ENCODE peak calls at places on chromosome 11, in seven cellular contexts. I is fibroblast of lung; S is fibroblast of mammary gland; H is effector CD4-positive, alpha-beta T cell; B is HFFc6; J is CD8-positive, alpha-beta memory T cell; U is sciatic nerve. K is an unnamed sample.

GRCh38 chr11:86811637-86812321 is 11.4 kb downstream of the PRSS23 start:
- DNase-seq in I (peak; percentile 81), S (peak; percentile 79), H (no peak), B (peak; percentile 69), J (no peak), U (no peak), K (no peak)

GRCh38 chr11:9574806-9575530 is 1.5 kb downstream of the WEE1 start:
- DNase-seq in I (peak; percentile 85), S (peak; percentile 84), H (no peak), B (peak; percentile 87), J (no peak), U (peak; percentile 65), K (peak; percentile 74)

GRCh38 chr11:29324328-29324727 is 692.5 kb downstream of the KCNA4 start:
- DNase-seq in I (no peak), S (no peak), H (no peak), B (no peak), J (no peak), U (no peak), K (no peak)

GRCh38 chr11:106983251-106983650 is 35.0 kb downstream of the GUCY1A2 start:
- DNase-seq in I (no peak), S (no peak), H (no peak), B (no peak), J (no peak), U (no peak), K (no peak)

GRCh38 chr11:89433278-89433677 is 57.9 kb downstream of the NOX4 start:
- DNase-seq in I (no peak), S (no peak), H (no peak), B (no peak), J (no peak), U (no peak), K (no peak)

GRCh38 chr11:125263268-125263790 is 98.8 kb downstream of the PKNOX2 start:
- DNase-seq in I (peak; percentile 100), S (peak; percentile 91), H (no peak), B (peak; percentile 89), J (no peak), U (peak; percentile 89), K (no peak)

GRCh38 chr11:65417702-65418430 is 4.7 kb upstream of the NEAT1 start:
- DNase-seq in I (peak; percentile 40), S (peak; percentile 48), H (peak; percentile 23), B (no peak), J (peak; percentile 44), U (peak; percentile 80), K (no peak)

GRCh38 chr11:13440100-13440855 is 22.7 kb downstream of the BTBD10 start:
- DNase-seq in I (peak; percentile 94), S (peak; percentile 96), H (no peak), B (peak; percentile 93), J (no peak), U (no peak), K (no peak)

GRCh38 chr11:104572279-104572678 is 326.0 kb downstream of the CASP12 start:
- DNase-seq in I (peak; percentile 17), S (peak; percentile 25), H (no peak), B (no peak), J (no peak), U (no peak), K (no peak)

GRCh38 chr11:124302756-124303155 is 11.0 kb downstream of the OR8D1 start:
- DNase-seq in I (no peak), S (no peak), H (no peak), B (no peak), J (no peak), U (no peak), K (no peak)

GRCh38 chr11:86370922-86371614 is 3.6 kb upstream of the CCDC81 start:
- DNase-seq in I (peak; percentile 73), S (peak; percentile 67), H (no peak), B (peak; percentile 63), J (no peak), U (no peak), K (no peak)

GRCh38 chr11:125348704-125349635 is 147.1 kb downstream of the FEZ1 start:
- DNase-seq in I (peak; percentile 23), S (peak; percentile 22), H (peak; percentile 14), B (no peak), J (no peak), U (peak; percentile 85), K (no peak)

GRCh38 chr11:73463359-73463758 is 87.2 kb downstream of the RELT start:
- DNase-seq in I (peak; percentile 80), S (peak; percentile 60), H (no peak), B (peak; percentile 66), J (no peak), U (no peak), K (no peak)

GRCh38 chr11:45102810-45103621 is 43.4 kb upstream of the PRDM11 start:
- DNase-seq in I (peak; percentile 82), S (peak; percentile 91), H (peak; percentile 34), B (peak; percentile 75), J (peak; percentile 76), U (no peak), K (no peak)

GRCh38 chr11:35043933-35044332 is 95.0 kb upstream of the CD44 start:
- DNase-seq in I (no peak), S (peak; percentile 37), H (no peak), B (no peak), J (no peak), U (no peak), K (no peak)

GRCh38 chr11:114348200-114349191 is 51.8 kb downstream of the C11orf71 start:
- DNase-seq in I (peak; percentile 61), S (peak; percentile 77), H (peak; percentile 9), B (peak; percentile 79), J (peak; percentile 21), U (no peak), K (no peak)

GRCh38 chr11:111189466-111189865 is 56.1 kb upstream of the POU2AF2 start:
- DNase-seq in I (no peak), S (peak; percentile 32), H (no peak), B (no peak), J (no peak), U (no peak), K (no peak)

GRCh38 chr11:6505577-6506240 is 8.6 kb downstream of the DNHD1 start:
- DNase-seq in I (peak; percentile 82), S (peak; percentile 92), H (no peak), B (peak; percentile 87), J (peak; percentile 17), U (no peak), K (no peak)